ENCODE peak calls at places on chromosomes 16 and 17, in eight cellular contexts. N, S, G, U, V, H, I and W are unnamed samples.

GRCh38 chr17:32100971-32101631 is 41.2 kb upstream of the RHOT1 start:
- DNase-seq in I (no peak), G (peak; percentile 31), S (no peak), H (peak; percentile 87), U (no peak), N (no peak), V (no peak), W (no peak)

GRCh38 chr17:67442787-67443624 is 65.9 kb downstream of the PITPNC1 start:
- DNase-seq in N (no peak), V (no peak), H (no peak), I (no peak), G (no peak), U (no peak), S (no peak), W (peak; percentile 70)

GRCh38 chr16:77323695-77324094 is 111.1 kb downstream of the ADAMTS18 start:
- DNase-seq in N (no peak), S (no peak), V (no peak), H (no peak), U (no peak), I (no peak), G (no peak), W (no peak)

GRCh38 chr16:81070979-81071378 is 6.1 kb downstream of the C16orf46 start:
- DNase-seq in V (no peak), S (no peak), U (no peak), H (no peak), G (no peak), N (no peak), I (no peak), W (no peak)

GRCh38 chr16:50274771-50275415 is 8.5 kb downstream of the ADCY7 start:
- DNase-seq in S (no peak), H (no peak), G (no peak), I (no peak), N (no peak), U (no peak), V (no peak), W (no peak)

GRCh38 chr17:6666077-6666521 is 14.5 kb downstream of the C17orf100 start:
- DNase-seq in I (peak; percentile 60), G (no peak), H (peak; percentile 76), V (peak; percentile 89), U (peak; percentile 82), N (peak; percentile 75), S (peak; percentile 72), W (peak; percentile 90)

GRCh38 chr17:32483451-32484019 is 3.3 kb upstream of the CDK5R1 start:
- DNase-seq in V (peak; percentile 81), S (peak; percentile 68), H (peak; percentile 42), U (peak; percentile 79), I (peak; percentile 64), G (peak; percentile 79), N (no peak), W (no peak)

GRCh38 chr16:18062713-18063112 is 273.8 kb downstream of the NPIPA8 start:
- DNase-seq in H (no peak), N (no peak), G (no peak), U (no peak), V (no peak), S (no peak), I (no peak), W (no peak)

GRCh38 chr16:1218061-1218929 is 6.8 kb downstream of the TPSG1 start:
- DNase-seq in U (no peak), G (no peak), N (no peak), I (no peak), S (no peak), V (no peak), H (no peak), W (no peak)

GRCh38 chr16:35744084-35744483 is 2284.7 kb downstream of the TP53TG3F start:
- DNase-seq in H (no peak), N (no peak), V (no peak), U (no peak), G (peak; percentile 37), I (no peak), S (no peak), W (no peak)

GRCh38 chr17:78268960-78269892 is 37.8 kb downstream of the TMEM235 start:
- DNase-seq in S (no peak), N (no peak), H (no peak), V (no peak), G (no peak), U (no peak), I (no peak), W (no peak)

GRCh38 chr17:81125573-81126081 is 39.7 kb upstream of the PVALEF start:
- DNase-seq in N (no peak), U (no peak), S (no peak), H (no peak), I (no peak), G (no peak), V (no peak), W (no peak)

GRCh38 chr16:66572356-66572755 is 6.1 kb downstream of the CMTM1 start:
- DNase-seq in G (no peak), V (no peak), I (no peak), U (peak; percentile 78), S (no peak), H (no peak), N (no peak), W (no peak)

GRCh38 chr17:74833501-74834361 is 26.0 kb downstream of the GRIN2C start:
- DNase-seq in N (no peak), G (no peak), V (no peak), I (peak; percentile 33), H (no peak), U (peak; percentile 49), S (no peak), W (peak; percentile 89)

GRCh38 chr16:57021693-57022092 is 32.3 kb downstream of the NLRC5 start:
- DNase-seq in N (no peak), U (no peak), S (no peak), H (no peak), G (no peak), V (peak; percentile 33), I (no peak), W (no peak)

DNA sequence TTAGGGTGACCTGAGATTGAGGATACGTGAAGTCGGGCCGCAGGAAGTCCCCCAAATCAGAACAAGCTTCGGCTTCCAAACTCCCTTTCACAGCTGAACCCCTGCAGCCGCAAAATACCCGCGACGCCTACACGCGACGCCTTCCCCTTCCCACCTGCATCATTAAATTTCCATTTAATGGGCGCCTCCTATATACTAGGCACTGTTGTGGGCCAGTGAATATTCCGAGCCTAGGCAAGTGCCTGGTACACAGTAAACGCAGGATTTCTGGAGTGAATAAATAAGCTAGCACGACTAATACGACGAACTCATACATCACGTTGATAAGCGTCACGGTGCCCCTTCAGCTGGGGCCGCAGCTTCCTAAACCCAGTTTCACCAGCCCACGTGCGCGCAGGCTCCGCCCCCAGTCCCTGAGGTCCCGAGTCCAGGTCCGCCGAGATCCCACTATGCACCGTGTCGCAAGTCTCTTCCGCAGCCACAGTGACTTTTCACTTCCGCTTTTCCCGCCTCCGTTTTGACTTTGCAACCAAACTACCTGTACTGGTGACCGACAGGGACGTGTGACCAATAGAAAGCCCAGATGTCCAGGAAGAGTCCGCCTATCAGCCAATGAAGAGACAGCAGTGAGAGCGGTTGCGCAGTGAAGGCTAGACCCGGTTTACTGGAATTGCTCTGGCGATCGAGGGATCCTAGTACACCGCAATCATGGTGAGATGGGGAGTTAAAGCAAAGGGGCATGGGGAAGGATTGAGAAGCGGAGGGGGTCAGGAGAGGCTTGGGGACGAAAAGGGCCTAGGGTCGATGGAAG is at the start of gene PSMB3:
- DNase-seq in I (peak; percentile 99), S (peak; percentile 98), V (peak; percentile 99), H (peak; percentile 97), G (peak; percentile 99), U (peak; percentile 100), N (peak; percentile 96), W (peak; percentile 99)
- TF ChIP-seq CTCF in I (peak; percentile 53), S (no peak), V (no peak), H (no peak), G (no peak), U (no peak), N (peak; percentile 7), W (no peak)

GRCh38 chr16:89643769-89644300 is 13.7 kb downstream of the CHMP1A start:
- DNase-seq in V (no peak), I (no peak), S (no peak), H (no peak), N (no peak), G (no peak), U (no peak), W (no peak)
- TF ChIP-seq POLR2A in V (no peak), I (no peak), S (no peak), H (no peak), N (no peak), G (no peak), U (no peak), W (no peak)

GRCh38 chr16:85606920-85607319 is 6.2 kb upstream of the GSE1 start:
- DNase-seq in V (no peak), N (no peak), S (no peak), G (no peak), H (no peak), I (no peak), U (no peak), W (no peak)
- H3K4me3 ChIP-seq in V (no peak overlapping the region), N (no peak overlapping the region), S (no peak overlapping the region), G (no peak overlapping the region), H (no peak overlapping the region), I (no peak overlapping the region), U (no peak overlapping the region), W (no peak overlapping the region)

GRCh38 chr16:88938119-88938932 is 38.7 kb downstream of the CBFA2T3 start:
- DNase-seq in S (no peak), U (no peak), V (no peak), N (no peak), I (no peak), H (no peak), G (no peak), W (no peak)

GRCh38 chr16:88938933-88939813 is 37.8 kb downstream of the CBFA2T3 start:
- DNase-seq in I (no peak), N (no peak), G (no peak), V (no peak), U (no peak), H (no peak), S (no peak), W (no peak)

GRCh38 chr16:88936913-88937666 is 39.9 kb downstream of the CBFA2T3 start:
- DNase-seq in N (no peak), I (no peak), U (no peak), S (peak; percentile 18), V (no peak), G (no peak), H (no peak), W (no peak)

GRCh38 chr16:88934066-88934667 is 42.8 kb downstream of the CBFA2T3 start:
- DNase-seq in S (no peak), U (no peak), V (no peak), I (no peak), N (no peak), G (no peak), H (no peak), W (no peak)

DNA sequence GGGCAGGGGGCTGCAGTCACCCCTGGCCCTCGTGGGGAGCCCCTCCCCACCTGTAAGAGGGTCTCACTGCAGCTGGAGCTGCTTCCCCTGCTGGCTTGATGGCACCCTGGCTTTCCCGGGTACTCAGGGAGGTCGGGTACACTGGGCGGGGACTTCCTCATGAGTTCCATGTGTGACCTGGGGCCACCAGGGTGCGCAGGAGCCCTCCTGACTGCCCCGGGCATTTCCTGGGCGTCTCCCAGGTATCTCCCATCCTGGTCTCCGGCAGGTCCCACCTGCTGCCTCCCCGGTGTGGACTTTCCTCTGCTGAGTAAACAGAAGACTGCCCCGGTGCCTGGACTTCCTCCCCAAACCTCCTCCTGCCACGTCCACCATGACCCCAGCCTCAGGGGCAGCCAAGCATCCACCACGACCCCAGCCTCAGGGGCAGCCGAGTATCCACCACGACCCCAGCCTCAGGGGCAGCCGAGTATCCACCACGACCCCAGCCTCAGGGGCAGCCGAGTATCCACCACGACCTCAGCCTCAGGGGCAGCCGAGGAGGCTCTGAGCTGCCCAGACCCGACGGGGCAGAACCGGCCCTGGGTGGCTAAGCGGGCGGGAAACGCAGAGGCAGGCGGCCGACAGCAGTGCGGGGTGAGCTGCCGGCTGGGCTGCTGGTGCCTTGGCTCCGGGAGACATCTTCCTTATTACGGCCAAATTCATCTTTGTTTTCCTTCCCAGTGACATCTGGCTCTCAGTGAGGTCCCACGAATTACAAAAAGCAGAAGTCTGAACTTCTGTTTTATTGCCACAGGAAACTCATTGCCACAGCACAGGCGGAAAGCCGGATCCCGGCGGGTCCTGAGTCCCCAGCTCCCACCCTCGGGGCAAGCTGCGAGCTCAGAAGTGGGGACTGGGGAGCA is 40.7 kb downstream of the CBFA2T3 start:
- DNase-seq in V (peak; percentile 84), N (no peak), I (peak; percentile 40), G (no peak), S (no peak), U (peak; percentile 96), H (no peak), W (peak; percentile 46)
- TF ChIP-seq CTCF in V (no peak), N (no peak), I (no peak), G (no peak), S (no peak), U (no peak), H (no peak), W (no peak)